ENCODE peak calls at places on chromosomes 3 and 15, in six cellular contexts. G is heart left ventricle, Y is OCI-LY7, J is psoas muscle, H is Peyer's patch, V is thoracic aorta. X is an unnamed sample.

GRCh38 chr3:49625971-49626640 is 48.0 kb upstream of the APEH start:
- DNase-seq in G (no peak), Y (no peak), J (no peak), H (no peak), V (no peak), X (no peak)

GRCh38 chr15:25659251-25659650 is 203.9 kb downstream of the ATP10A start:
- DNase-seq in G (no peak), Y (no peak), J (no peak), H (no peak), V (no peak), X (no peak)

GRCh38 chr3:31614162-31614921 is 81.6 kb downstream of the STT3B start:
- DNase-seq in G (no peak), Y (no peak), J (no peak), H (no peak), V (no peak), X (no peak)

GRCh38 chr3:97687734-97688133 is 76.8 kb upstream of the ARL6 start:
- DNase-seq in G (no peak), Y (no peak), J (no peak), H (no peak), V (no peak), X (no peak)

GRCh38 chr3:154972951-154973350 is 107.2 kb upstream of the MME start:
- DNase-seq in G (no peak), Y (no peak), J (no peak), H (no peak), V (no peak), X (no peak)

GRCh38 chr15:86916671-86917450 is 837.2 kb downstream of the AGBL1 start:
- DNase-seq in G (peak; percentile 43), Y (no peak), J (no peak), H (no peak), V (no peak), X (no peak)

GRCh38 chr15:59168536-59168935 is 38.1 kb upstream of the LDHAL6B start:
- DNase-seq in G (no peak), Y (no peak), J (no peak), H (no peak), V (no peak), X (peak; percentile 18)

GRCh38 chr3:146536681-146537080 is 7.7 kb downstream of the PLSCR1 start:
- DNase-seq in G (no peak), Y (no peak), J (no peak), H (no peak), V (no peak), X (no peak)

GRCh38 chr15:51424780-51425179 is 83.3 kb downstream of the GLDN start:
- DNase-seq in G (no peak), Y (no peak), J (no peak), H (no peak), V (no peak), X (no peak)

GRCh38 chr15:90750186-90750585 is 33.0 kb downstream of the BLM start:
- DNase-seq in G (no peak), Y (no peak), J (no peak), H (no peak), V (no peak), X (no peak)

GRCh38 chr3:171054921-171055320 is 28.4 kb upstream of the SLC2A2 start:
- DNase-seq in G (no peak), Y (no peak), J (no peak), H (no peak), V (no peak), X (no peak)

GRCh38 chr3:42831321-42831713 is 22.1 kb downstream of the ACKR2 start:
- DNase-seq in G (peak; percentile 63), Y (peak; percentile 74), J (peak; percentile 64), H (peak; percentile 68), V (no peak), X (peak; percentile 67)

GRCh38 chr3:67000006-67000405 is 1.9 kb downstream of the KBTBD8 start:
- DNase-seq in G (no peak), Y (peak; percentile 82), J (no peak), H (no peak), V (no peak), X (no peak)

GRCh38 chr3:113194747-113195400 is 16.5 kb upstream of the BOC start:
- DNase-seq in G (no peak), Y (no peak), J (no peak), H (no peak), V (no peak), X (no peak)

GRCh38 chr3:192916455-192917257 is 1.0 kb downstream of the MB21D2 start:
- DNase-seq in G (peak; percentile 78), Y (no peak), J (peak; percentile 78), H (peak; percentile 78), V (no peak), X (peak; percentile 67)

GRCh38 chr3:193885832-193886231 is 250.1 kb upstream of the HES1 start:
- DNase-seq in G (no peak), Y (no peak), J (no peak), H (peak; percentile 78), V (no peak), X (no peak)

GRCh38 chr3:152159328-152159727 is 109.4 kb upstream of the MBNL1 start:
- DNase-seq in G (no peak), Y (no peak), J (no peak), H (no peak), V (peak; percentile 6), X (no peak)

GRCh38 chr3:129122697-129123055 is 1.1 kb upstream of the RAB43 start:
- DNase-seq in G (no peak), Y (no peak), J (no peak), H (no peak), V (no peak), X (no peak)

GRCh38 chr3:125147491-125147820 is 65.1 kb downstream of the SLC12A8 start:
- DNase-seq in G (no peak), Y (no peak), J (no peak), H (no peak), V (no peak), X (no peak)
- TF ChIP-seq CTCF in G (no peak), Y (no peak), J (no peak), H (no peak), V (no peak), X (no peak)

DNA sequence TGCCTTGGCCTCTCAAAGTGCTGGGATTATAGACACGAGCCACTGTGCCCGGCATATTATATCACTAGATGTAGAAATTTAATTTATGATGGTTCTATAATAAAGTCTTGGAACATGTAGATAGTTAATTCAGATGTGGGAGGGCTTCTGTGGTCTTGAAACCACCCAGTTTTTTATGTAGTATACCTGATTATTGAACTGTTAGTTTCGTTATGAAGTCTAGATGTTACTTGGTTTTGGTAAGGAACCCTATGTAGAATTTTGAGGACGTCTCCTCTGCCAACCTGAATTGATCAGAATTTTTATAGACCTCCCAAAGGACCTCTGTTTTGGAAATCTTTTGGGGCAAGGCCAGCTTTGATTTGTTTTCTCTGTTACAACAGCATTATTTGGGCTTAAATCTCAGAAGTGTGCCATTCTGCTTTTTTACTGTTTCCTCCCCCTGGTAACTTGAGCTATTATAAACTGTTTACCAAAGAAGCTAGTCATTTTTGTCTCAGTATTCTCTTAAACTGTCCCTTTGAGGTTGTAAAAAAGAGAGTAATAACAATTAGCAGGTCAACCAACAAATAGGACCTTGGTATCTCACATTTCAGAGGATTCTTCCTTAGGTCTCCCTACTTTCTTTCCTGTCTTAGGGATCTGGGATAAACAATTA is 20.8 kb downstream of the AKAP13 start:
- DNase-seq in G (no peak), Y (no peak), J (no peak), H (no peak), V (no peak), X (no peak)
- H3K4me1 ChIP-seq in G (peaks cover 78% of the 10 kb centered on the region), Y (peaks cover 86% of the 10 kb centered on the region), J (peaks cover 47% of the 10 kb centered on the region), H (no peaks in the 10 kb centered on the region), V (peaks cover 67% of the 10 kb centered on the region), X (peaks cover 13% of the 10 kb centered on the region)

DNA sequence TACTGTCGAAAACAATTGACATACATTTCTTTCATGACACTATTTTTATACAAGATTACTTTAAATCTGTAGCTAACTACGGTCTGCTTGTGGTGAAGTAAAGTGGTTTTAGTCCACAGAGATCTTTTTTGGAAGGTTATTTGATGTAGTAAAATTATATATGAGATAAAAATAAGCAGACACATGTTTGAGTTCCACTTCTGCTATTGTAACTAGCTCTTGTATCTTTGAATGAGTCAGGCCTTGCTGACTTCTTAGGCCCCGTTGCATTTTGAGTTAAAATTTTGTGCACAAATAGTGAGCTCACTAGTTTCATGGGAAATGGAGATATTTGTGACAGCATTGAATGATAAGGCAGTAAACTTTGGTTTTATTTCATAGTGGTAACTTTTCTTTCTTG is 42.6 kb downstream of the ARIH1 start:
- DNase-seq in G (no peak), Y (peak; percentile 10), J (no peak), H (no peak), V (no peak), X (no peak)
- TF ChIP-seq CTCF in G (no peak), Y (no peak), J (no peak), H (no peak), V (no peak), X (no peak)

GRCh38 chr3:14428087-14429067 is 26.0 kb downstream of the SLC6A6 start:
- DNase-seq in G (no peak), Y (peak; percentile 42), J (peak; percentile 85), H (no peak), V (no peak), X (no peak)

GRCh38 chr3:14430706-14431470 is 28.5 kb downstream of the SLC6A6 start:
- DNase-seq in G (no peak), Y (no peak), J (no peak), H (no peak), V (no peak), X (no peak)

GRCh38 chr3:14431556-14431927 is 29.1 kb downstream of the SLC6A6 start:
- DNase-seq in G (no peak), Y (peak; percentile 81), J (no peak), H (peak; percentile 47), V (no peak), X (no peak)

GRCh38 chr3:14429237-14429636 is 26.8 kb downstream of the SLC6A6 start:
- DNase-seq in G (no peak), Y (peak; percentile 48), J (no peak), H (no peak), V (no peak), X (no peak)

DNA sequence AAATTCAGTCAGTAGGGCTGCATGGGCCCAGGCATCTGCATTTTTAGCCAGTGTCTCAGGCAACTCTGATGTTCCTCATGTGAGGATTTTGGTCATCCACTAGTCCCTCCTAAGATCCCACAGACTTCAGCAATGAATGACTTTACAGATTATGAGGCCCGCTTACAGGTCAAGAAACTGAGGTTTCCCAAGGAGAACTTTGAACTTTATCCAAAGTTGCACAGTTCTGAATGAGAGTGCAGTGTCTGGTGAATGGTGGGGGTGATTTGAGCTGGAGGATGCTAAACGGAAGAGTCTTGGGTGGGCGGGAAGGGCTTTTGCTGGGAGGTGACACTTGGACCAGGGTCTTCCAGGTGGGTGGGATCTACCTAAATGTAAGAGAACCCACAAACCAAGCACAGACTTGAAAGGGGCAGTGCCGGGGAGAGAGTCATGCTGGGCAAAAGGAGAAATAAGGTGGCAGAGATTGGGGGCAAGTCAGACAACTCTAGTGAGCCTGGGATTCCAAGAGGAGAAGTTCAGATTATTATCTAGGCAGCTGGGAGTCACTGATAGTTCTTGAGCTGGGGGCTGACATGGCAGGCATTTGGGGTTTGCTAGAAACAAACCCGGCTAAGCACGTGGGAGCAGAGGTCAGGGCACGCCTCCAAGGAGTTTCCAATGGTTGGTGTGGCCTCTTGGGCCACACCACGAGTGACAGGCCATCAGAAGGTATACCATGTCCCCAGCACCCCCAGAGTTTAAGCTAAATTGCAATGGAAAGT is 27.5 kb downstream of the SLC6A6 start:
- DNase-seq in G (no peak), Y (no peak), J (no peak), H (no peak), V (no peak), X (no peak)
- H3K4me1 ChIP-seq in G (peaks cover 74% of the 10 kb centered on the region), Y (peaks cover 94% of the 10 kb centered on the region), J (peaks cover 83% of the 10 kb centered on the region), H (peaks cover 60% of the 10 kb centered on the region), V (peaks cover 47% of the 10 kb centered on the region), X (peaks cover 26% of the 10 kb centered on the region)

X was measured in ovary.